ENCODE peak calls at places on chromosome 18, in seven cellular contexts. G is HepG2, Q is GM12878, A is SK-N-SH, B is K562, E is H1, Y is HCT116. I is an unnamed sample.

GRCh38 chr18:903703-904102 is 968 bp upstream of the ADCYAP1 start:
- DNase-seq in G (no peak), Q (no peak), A (no peak), B (peak), E (peak), Y (no peak), I (peak)

GRCh38 chr18:26711806-26712205 is 153.7 kb downstream of the AQP4 start:
- DNase-seq in G (no peak), Q (no peak), A (no peak), B (no peak), E (no peak), Y (no peak), I (no peak)

GRCh38 chr18:65811307-65811706 is 60.5 kb downstream of the CDH7 start:
- DNase-seq in G (no peak), Q (no peak), A (no peak), B (no peak), E (no peak), Y (no peak), I (no peak)

GRCh38 chr18:3074094-3074493 is 61.1 kb upstream of the LPIN2 start:
- DNase-seq in G (peak), Q (no peak), A (no peak), B (no peak), E (no peak), Y (no peak), I (no peak)

GRCh38 chr18:23540867-23541266 is 37.6 kb downstream of the RMC1 start:
- DNase-seq in G (no peak), Q (peak), A (no peak), B (peak), E (no peak), Y (no peak), I (no peak)

GRCh38 chr18:57088883-57089282 is 58.0 kb upstream of the BOD1L2 start:
- DNase-seq in G (no peak), Q (no peak), A (no peak), B (no peak), E (no peak), Y (no peak), I (no peak)

GRCh38 chr18:46407471-46408166 is 249.4 kb downstream of the LOXHD1 start:
- DNase-seq in G (no peak), Q (no peak), A (no peak), B (no peak), E (no peak), Y (no peak), I (no peak)

GRCh38 chr18:50819027-50819726 is 639 bp downstream of the MRO start:
- DNase-seq in G (peak), Q (no peak), A (peak), B (no peak), E (peak), Y (no peak), I (peak)

GRCh38 chr18:25853716-25854465 is 236.5 kb downstream of the SS18 start:
- DNase-seq in G (no peak), Q (no peak), A (no peak), B (no peak), E (no peak), Y (no peak), I (no peak)

GRCh38 chr18:45916302-45916701 is 50.8 kb downstream of the EPG5 start:
- DNase-seq in G (peak), Q (no peak), A (no peak), B (no peak), E (no peak), Y (no peak), I (peak)

GRCh38 chr18:26556573-26556972 is 8.2 kb upstream of the KCTD1 start:
- DNase-seq in G (no peak), Q (peak), A (no peak), B (no peak), E (no peak), Y (no peak), I (no peak)

GRCh38 chr18:2878656-2879330 is 32.0 kb downstream of the EMILIN2 start:
- DNase-seq in G (no peak), Q (no peak), A (no peak), B (no peak), E (no peak), Y (no peak), I (no peak)

GRCh38 chr18:8480506-8481328 is 128.5 kb upstream of the RAB12 start:
- DNase-seq in G (peak), Q (no peak), A (peak), B (peak), E (no peak), Y (peak), I (peak)
- TF ChIP-seq JUND in G (no peak), Q (no peak), A (no peak), B (no peak), E (no peak), Y (no peak), I (no peak)

DNA sequence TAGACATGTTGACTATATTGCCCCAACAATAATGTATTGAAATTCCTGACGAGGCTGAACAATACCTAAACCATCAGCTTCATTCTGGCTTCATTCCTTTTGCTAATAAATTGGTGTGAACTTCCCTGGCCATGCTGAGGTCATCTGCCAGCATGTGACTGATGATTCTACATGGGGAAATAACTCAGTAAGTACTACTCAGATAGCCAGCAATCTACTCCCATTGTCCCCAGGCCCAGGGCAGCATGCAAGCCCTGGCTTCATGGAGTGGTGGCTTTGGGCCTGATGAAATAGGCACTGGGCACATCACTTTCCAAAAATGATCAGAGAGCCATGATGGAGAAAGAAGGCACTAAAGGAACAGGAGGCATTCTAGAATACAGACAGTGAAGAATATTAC is 468.5 kb upstream of the PIK3C3 start:
- DNase-seq in G (no peak), Q (no peak), A (no peak), B (no peak), E (no peak), Y (no peak), I (no peak)
- TF ChIP-seq JUND in G (no peak), Q (no peak), A (no peak), B (no peak), E (no peak), Y (no peak), I (no peak)

GRCh38 chr18:38751211-38751610 is 1185.6 kb upstream of the CELF4 start:
- DNase-seq in G (no peak), Q (no peak), A (no peak), B (no peak), E (no peak), Y (no peak), I (no peak)

GRCh38 chr18:38751897-38752296 is 1186.3 kb upstream of the CELF4 start:
- DNase-seq in G (no peak), Q (no peak), A (no peak), B (no peak), E (no peak), Y (no peak), I (peak)

GRCh38 chr18:38752430-38752829 is 1186.8 kb upstream of the CELF4 start:
- DNase-seq in G (no peak), Q (no peak), A (no peak), B (no peak), E (no peak), Y (no peak), I (no peak)

GRCh38 chr18:38747153-38747552 is 1181.6 kb upstream of the CELF4 start:
- DNase-seq in G (no peak), Q (no peak), A (no peak), B (no peak), E (no peak), Y (no peak), I (no peak)

GRCh38 chr18:38750786-38751185 is 1185.2 kb upstream of the CELF4 start:
- DNase-seq in G (no peak), Q (no peak), A (no peak), B (no peak), E (no peak), Y (no peak), I (no peak)
- TF ChIP-seq JUND in G (no peak), Q (no peak), A (no peak), B (no peak), E (no peak), Y (no peak), I (no peak)

GRCh38 chr18:12048010-12048826 is 45.4 kb upstream of the ANKRD62 start:
- DNase-seq in G (no peak), Q (no peak), A (no peak), B (no peak), E (peak), Y (no peak), I (no peak)
- TF ChIP-seq JUND in G (no peak), Q (no peak), A (no peak), B (no peak), E (no peak), Y (no peak), I (no peak)

DNA sequence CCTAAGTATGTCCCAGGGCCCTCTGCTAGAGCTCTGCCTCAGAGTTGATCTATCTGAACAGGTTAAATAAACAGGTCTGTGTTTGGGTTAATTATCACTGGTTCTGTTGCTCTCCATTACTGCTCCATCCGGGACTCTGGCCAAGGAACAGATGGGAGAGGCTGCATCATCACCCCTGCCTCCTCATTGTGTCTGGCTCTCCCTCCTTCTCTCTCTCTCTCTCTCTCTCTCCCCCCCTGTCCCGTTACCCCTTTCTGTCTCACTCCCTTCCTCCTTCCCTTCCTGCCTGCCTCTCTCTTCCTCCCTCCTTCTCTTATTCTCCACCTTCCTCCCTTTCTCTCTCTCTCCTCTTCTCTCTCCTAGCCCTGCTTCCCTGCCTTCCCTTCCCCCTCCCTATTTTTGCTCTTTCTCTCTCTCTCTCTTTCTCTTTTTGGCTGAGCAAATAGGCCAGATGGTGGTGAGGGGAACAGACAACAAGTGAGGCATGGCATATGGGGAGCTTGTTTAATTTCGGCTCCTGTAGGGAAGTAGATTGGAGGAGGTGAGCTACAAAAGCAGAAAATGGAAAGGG is 62.1 kb downstream of the SETBP1 start:
- DNase-seq in G (no peak), Q (no peak), A (peak), B (no peak), E (no peak), Y (no peak), I (no peak)
- TF ChIP-seq JUND in G (no peak), Q (no peak), A (no peak), B (no peak), E (no peak), Y (no peak), I (no peak)

GRCh38 chr18:9782073-9782857 is 74.2 kb downstream of the RAB31 start:
- DNase-seq in G (no peak), Q (no peak), A (no peak), B (no peak), E (peak), Y (no peak), I (no peak)
- TF ChIP-seq JUND in G (no peak), Q (no peak), A (peak), B (no peak), E (no peak), Y (peak), I (no peak)

GRCh38 chr18:8538935-8539334 is 70.3 kb upstream of the RAB12 start:
- DNase-seq in G (no peak), Q (no peak), A (no peak), B (no peak), E (peak), Y (no peak), I (no peak)

GRCh38 chr18:8537400-8537799 is 71.8 kb upstream of the RAB12 start:
- DNase-seq in G (no peak), Q (no peak), A (no peak), B (no peak), E (peak), Y (no peak), I (no peak)

GRCh38 chr18:8536226-8536625 is 73.0 kb upstream of the RAB12 start:
- DNase-seq in G (no peak), Q (no peak), A (peak), B (no peak), E (peak), Y (no peak), I (no peak)

GRCh38 chr18:8536922-8537321 is 72.3 kb upstream of the RAB12 start:
- DNase-seq in G (no peak), Q (no peak), A (no peak), B (no peak), E (no peak), Y (no peak), I (no peak)
- TF ChIP-seq JUND in G (no peak), Q (no peak), A (no peak), B (no peak), E (no peak), Y (no peak), I (no peak)

I was measured in T47D.